ENCODE peak calls at places on chromosome X, in nine cellular contexts. One of them, this sample, is unnamed.

GRCh38 chrX:154082396-154083133 is 15.0 kb downstream of the MECP2 start:
- DNase-seq in ureter: no peak
- DNase-seq in NCI-H1105: no peak
- DNase-seq in HEK293T: no peak
- DNase-seq in A172: peak; percentile 58
- DNase-seq in GM19239: no peak
- DNase-seq in SW 1271: no peak
- DNase-seq in GM03348: peak; percentile 55
- DNase-seq in LoVo: no peak
- DNase-seq in this sample: no peak

GRCh38 chrX:39427492-39428289 is 626.4 kb downstream of the MID1IP1 start:
- DNase-seq in ureter: no peak
- DNase-seq in NCI-H1105: no peak
- DNase-seq in HEK293T: no peak
- DNase-seq in A172: peak; percentile 27
- DNase-seq in GM19239: no peak
- DNase-seq in SW 1271: no peak
- DNase-seq in GM03348: peak; percentile 4
- DNase-seq in LoVo: no peak
- DNase-seq in this sample: no peak

GRCh38 chrX:71215335-71215912 is 7.6 kb upstream of the GJB1 start:
- DNase-seq in ureter: no peak
- DNase-seq in NCI-H1105: no peak
- DNase-seq in HEK293T: no peak
- DNase-seq in A172: no peak
- DNase-seq in GM19239: no peak
- DNase-seq in SW 1271: no peak
- DNase-seq in GM03348: no peak
- DNase-seq in LoVo: no peak
- DNase-seq in this sample: peak; percentile 11

GRCh38 chrX:150683536-150684146 is 9.6 kb upstream of the MTMR1 start:
- DNase-seq in ureter: no peak
- DNase-seq in NCI-H1105: peak; percentile 63
- DNase-seq in HEK293T: peak; percentile 55
- DNase-seq in A172: peak; percentile 39
- DNase-seq in GM19239: no peak
- DNase-seq in SW 1271: no peak
- DNase-seq in GM03348: peak; percentile 34
- DNase-seq in LoVo: peak; percentile 7
- DNase-seq in this sample: peak; percentile 32

GRCh38 chrX:37455381-37455780 is 106.2 kb downstream of the PRRG1 start:
- DNase-seq in ureter: no peak
- DNase-seq in NCI-H1105: no peak
- DNase-seq in HEK293T: no peak
- DNase-seq in A172: no peak
- DNase-seq in GM19239: no peak
- DNase-seq in SW 1271: no peak
- DNase-seq in GM03348: no peak
- DNase-seq in LoVo: peak; percentile 30
- DNase-seq in this sample: peak; percentile 27

GRCh38 chrX:13808865-13809264 is 8.0 kb downstream of the GPM6B start:
- DNase-seq in ureter: no peak
- DNase-seq in NCI-H1105: no peak
- DNase-seq in HEK293T: no peak
- DNase-seq in A172: no peak
- DNase-seq in GM19239: no peak
- DNase-seq in SW 1271: no peak
- DNase-seq in GM03348: no peak
- DNase-seq in LoVo: no peak
- DNase-seq in this sample: no peak

GRCh38 chrX:132490086-132490419 is 1.2 kb upstream of the MBNL3 start:
- DNase-seq in ureter: no peak
- DNase-seq in NCI-H1105: no peak
- DNase-seq in HEK293T: no peak
- DNase-seq in A172: no peak
- DNase-seq in GM19239: no peak
- DNase-seq in SW 1271: no peak
- DNase-seq in GM03348: no peak
- DNase-seq in LoVo: no peak
- DNase-seq in this sample: no peak

GRCh38 chrX:536616-537015 is 94.0 kb upstream of the SHOX start:
- DNase-seq in ureter: no peak
- DNase-seq in NCI-H1105: no peak
- DNase-seq in HEK293T: no peak
- DNase-seq in A172: no peak
- DNase-seq in GM19239: no peak
- DNase-seq in SW 1271: no peak
- DNase-seq in GM03348: no peak
- DNase-seq in LoVo: no peak
- DNase-seq in this sample: no peak

GRCh38 chrX:113059714-113060113 is 219.1 kb upstream of the AMOT start:
- DNase-seq in ureter: no peak
- DNase-seq in NCI-H1105: no peak
- DNase-seq in HEK293T: no peak
- DNase-seq in A172: no peak
- DNase-seq in GM19239: no peak
- DNase-seq in SW 1271: no peak
- DNase-seq in GM03348: peak; percentile 1
- DNase-seq in LoVo: no peak
- DNase-seq in this sample: no peak

GRCh38 chrX:86103061-86103460 is 45.2 kb upstream of the DACH2 start:
- DNase-seq in ureter: no peak
- DNase-seq in NCI-H1105: no peak
- DNase-seq in HEK293T: no peak
- DNase-seq in A172: no peak
- DNase-seq in GM19239: no peak
- DNase-seq in SW 1271: no peak
- DNase-seq in GM03348: no peak
- DNase-seq in LoVo: no peak
- DNase-seq in this sample: no peak

GRCh38 chrX:2452317-2452784 is 48.4 kb downstream of the DHRSX start:
- DNase-seq in ureter: no peak
- DNase-seq in NCI-H1105: no peak
- DNase-seq in HEK293T: no peak
- DNase-seq in A172: no peak
- DNase-seq in GM19239: no peak
- DNase-seq in SW 1271: no peak
- DNase-seq in GM03348: no peak
- DNase-seq in LoVo: no peak
- DNase-seq in this sample: no peak

GRCh38 chrX:136534131-136534530 is 2.1 kb downstream of the VGLL1 start:
- DNase-seq in ureter: no peak
- DNase-seq in NCI-H1105: no peak
- DNase-seq in HEK293T: no peak
- DNase-seq in A172: no peak
- DNase-seq in GM19239: no peak
- DNase-seq in SW 1271: no peak
- DNase-seq in GM03348: no peak
- DNase-seq in LoVo: no peak
- DNase-seq in this sample: no peak

GRCh38 chrX:150238656-150239382 is 124.3 kb upstream of the MAMLD1 start:
- DNase-seq in ureter: no peak
- DNase-seq in NCI-H1105: no peak
- DNase-seq in HEK293T: no peak
- DNase-seq in A172: no peak
- DNase-seq in GM19239: no peak
- DNase-seq in SW 1271: no peak
- DNase-seq in GM03348: no peak
- DNase-seq in LoVo: no peak
- DNase-seq in this sample: no peak

GRCh38 chrX:56797966-56798711 is 69.1 kb downstream of the NBDY start:
- DNase-seq in ureter: peak; percentile 35
- DNase-seq in NCI-H1105: no peak
- DNase-seq in HEK293T: no peak
- DNase-seq in A172: no peak
- DNase-seq in GM19239: no peak
- DNase-seq in SW 1271: no peak
- DNase-seq in GM03348: no peak
- DNase-seq in LoVo: no peak
- DNase-seq in this sample: peak; percentile 6

GRCh38 chrX:134236690-134237362 is at the start of gene CCDC160:
- DNase-seq in ureter: no peak
- DNase-seq in NCI-H1105: no peak
- DNase-seq in HEK293T: peak; percentile 75
- DNase-seq in A172: no peak
- DNase-seq in GM19239: no peak
- DNase-seq in SW 1271: no peak
- DNase-seq in GM03348: peak; percentile 25
- DNase-seq in LoVo: peak; percentile 25
- DNase-seq in this sample: peak; percentile 75

GRCh38 chrX:121064579-121064978 is 17.2 kb downstream of the GLUD2 start:
- DNase-seq in ureter: no peak
- DNase-seq in NCI-H1105: no peak
- DNase-seq in HEK293T: no peak
- DNase-seq in A172: no peak
- DNase-seq in GM19239: no peak
- DNase-seq in SW 1271: no peak
- DNase-seq in GM03348: no peak
- DNase-seq in LoVo: no peak
- DNase-seq in this sample: no peak

GRCh38 chrX:139126493-139126892 is 404.0 kb upstream of the F9 start:
- DNase-seq in ureter: no peak
- DNase-seq in NCI-H1105: no peak
- DNase-seq in HEK293T: peak; percentile 58
- DNase-seq in A172: peak; percentile 8
- DNase-seq in GM19239: peak; percentile 1
- DNase-seq in SW 1271: no peak
- DNase-seq in GM03348: no peak
- DNase-seq in LoVo: no peak
- DNase-seq in this sample: peak; percentile 1

GRCh38 chrX:77451041-77451440 is 3.9 kb downstream of the FGF16 start:
- DNase-seq in ureter: no peak
- DNase-seq in NCI-H1105: no peak
- DNase-seq in HEK293T: no peak
- DNase-seq in A172: peak; percentile 66
- DNase-seq in GM19239: no peak
- DNase-seq in SW 1271: no peak
- DNase-seq in GM03348: peak; percentile 37
- DNase-seq in LoVo: no peak
- DNase-seq in this sample: no peak

GRCh38 chrX:31445542-31445941 is 373.7 kb upstream of the FTHL17 start:
- DNase-seq in ureter: no peak
- DNase-seq in NCI-H1105: no peak
- DNase-seq in HEK293T: no peak
- DNase-seq in A172: no peak
- DNase-seq in GM19239: no peak
- DNase-seq in SW 1271: no peak
- DNase-seq in GM03348: no peak
- DNase-seq in LoVo: no peak
- DNase-seq in this sample: no peak

GRCh38 chrX:74251006-74251930 is 52.7 kb upstream of the ZCCHC13 start:
- DNase-seq in ureter: no peak
- DNase-seq in NCI-H1105: no peak
- DNase-seq in HEK293T: no peak
- DNase-seq in A172: no peak
- DNase-seq in GM19239: no peak
- DNase-seq in SW 1271: no peak
- DNase-seq in GM03348: peak; percentile 29
- DNase-seq in LoVo: peak; percentile 65
- DNase-seq in this sample: peak; percentile 18

GRCh38 chrX:37347420-37347819 is 1.7 kb upstream of the PRRG1 start:
- DNase-seq in ureter: no peak
- DNase-seq in NCI-H1105: no peak
- DNase-seq in HEK293T: no peak
- DNase-seq in A172: peak; percentile 4
- DNase-seq in GM19239: no peak
- DNase-seq in SW 1271: no peak
- DNase-seq in GM03348: peak; percentile 25
- DNase-seq in LoVo: no peak
- DNase-seq in this sample: no peak

GRCh38 chrX:40469316-40469715 is 111.5 kb upstream of the ATP6AP2 start:
- DNase-seq in ureter: no peak
- DNase-seq in NCI-H1105: no peak
- DNase-seq in HEK293T: no peak
- DNase-seq in A172: no peak
- DNase-seq in GM19239: no peak
- DNase-seq in SW 1271: no peak
- DNase-seq in GM03348: no peak
- DNase-seq in LoVo: no peak
- DNase-seq in this sample: no peak

GRCh38 chrX:70231666-70232065 is 2.8 kb upstream of the AWAT1 start:
- DNase-seq in ureter: no peak
- DNase-seq in NCI-H1105: no peak
- DNase-seq in HEK293T: no peak
- DNase-seq in A172: no peak
- DNase-seq in GM19239: no peak
- DNase-seq in SW 1271: no peak
- DNase-seq in GM03348: no peak
- DNase-seq in LoVo: no peak
- DNase-seq in this sample: no peak

GRCh38 chrX:53279296-53280237 is 1.8 kb downstream of the IQSEC2 start:
- DNase-seq in ureter: no peak
- DNase-seq in NCI-H1105: no peak
- DNase-seq in HEK293T: no peak
- DNase-seq in A172: no peak
- DNase-seq in GM19239: no peak
- DNase-seq in SW 1271: no peak
- DNase-seq in GM03348: no peak
- DNase-seq in LoVo: no peak
- DNase-seq in this sample: peak; percentile 23

GRCh38 chrX:96889726-96890125 is 6.0 kb downstream of the RPA4 start:
- DNase-seq in ureter: no peak
- DNase-seq in NCI-H1105: no peak
- DNase-seq in HEK293T: no peak
- DNase-seq in A172: no peak
- DNase-seq in GM19239: no peak
- DNase-seq in SW 1271: no peak
- DNase-seq in GM03348: no peak
- DNase-seq in LoVo: no peak
- DNase-seq in this sample: no peak

GRCh38 chrX:97290199-97290598 is 406.5 kb downstream of the RPA4 start:
- DNase-seq in ureter: no peak
- DNase-seq in NCI-H1105: no peak
- DNase-seq in HEK293T: no peak
- DNase-seq in A172: no peak
- DNase-seq in GM19239: no peak
- DNase-seq in SW 1271: no peak
- DNase-seq in GM03348: peak; percentile 11
- DNase-seq in LoVo: no peak
- DNase-seq in this sample: no peak

GRCh38 chrX:40383969-40384368 is 196.8 kb upstream of the ATP6AP2 start:
- DNase-seq in ureter: no peak
- DNase-seq in NCI-H1105: no peak
- DNase-seq in HEK293T: no peak
- DNase-seq in A172: no peak
- DNase-seq in GM19239: no peak
- DNase-seq in SW 1271: no peak
- DNase-seq in GM03348: no peak
- DNase-seq in LoVo: no peak
- DNase-seq in this sample: no peak

GRCh38 chrX:153488231-153488914 is 6.4 kb upstream of the BGN start:
- DNase-seq in ureter: no peak
- DNase-seq in NCI-H1105: no peak
- DNase-seq in HEK293T: no peak
- DNase-seq in A172: no peak
- DNase-seq in GM19239: no peak
- DNase-seq in SW 1271: no peak
- DNase-seq in GM03348: peak; percentile 61
- DNase-seq in LoVo: no peak
- DNase-seq in this sample: no peak

This sample was measured in Calu3.